ENCODE peak calls at places on chromosomes 13 and 19, in four cellular contexts. A is K562, V is HepG2, M is A549. F is an unnamed sample.

GRCh38 chr13:94114166-94114565 is 365.3 kb downstream of the DCT start:
- DNase-seq in M (no peak), A (no peak), V (no peak), F (no peak)

GRCh38 chr13:44814836-44815235 is 174.4 kb downstream of the NUFIP1 start:
- DNase-seq in A (no peak), V (no peak), M (no peak), F (no peak)

GRCh38 chr19:39390460-39390758 is 497 bp downstream of the PAF1 start:
- DNase-seq in M (peak; percentile 96), V (no peak), A (no peak), F (no peak)

GRCh38 chr13:46179576-46180368 is 2.2 kb downstream of the LCP1 start:
- DNase-seq in A (peak; percentile 50), V (no peak), M (no peak), F (no peak)

GRCh38 chr13:29688193-29688592 is 92.7 kb upstream of the SLC7A1 start:
- DNase-seq in M (no peak), A (no peak), V (no peak), F (no peak)

GRCh38 chr19:17214531-17215124 is 529 bp upstream of the USE1 start:
- DNase-seq in V (no peak), A (no peak), M (no peak), F (no peak)

GRCh38 chr19:38193445-38193844 is 30.6 kb downstream of the DPF1 start:
- DNase-seq in A (no peak), V (no peak), M (no peak), F (no peak)

GRCh38 chr13:35343417-35343816 is 133.1 kb downstream of the MAB21L1 start:
- DNase-seq in M (no peak), A (no peak), V (no peak), F (no peak)

GRCh38 chr13:98521461-98521860 is 55.4 kb downstream of the STK24 start:
- DNase-seq in V (no peak), A (no peak), M (no peak), F (no peak)

GRCh38 chr19:16327911-16328823 is 3.5 kb downstream of the KLF2 start:
- DNase-seq in A (peak; percentile 17), M (no peak), V (no peak), F (no peak)

GRCh38 chr19:19599190-19599535 is 19.3 kb downstream of the PBX4 start:
- DNase-seq in A (no peak), M (no peak), V (no peak), F (no peak)

GRCh38 chr13:93715866-93716265 is 489.3 kb downstream of the GPC6 start:
- DNase-seq in A (no peak), M (no peak), V (no peak), F (no peak)

GRCh38 chr19:55676384-55676783 is 1.4 kb downstream of the EPN1 start:
- DNase-seq in M (no peak), V (no peak), A (peak; percentile 35), F (no peak)

GRCh38 chr13:40329682-40330485 is 336.6 kb downstream of the FOXO1 start:
- DNase-seq in A (no peak), M (no peak), V (no peak), F (no peak)

GRCh38 chr13:20125783-20126165 is 35.1 kb downstream of the GJA3 start:
- DNase-seq in A (no peak), V (no peak), M (no peak), F (no peak)

GRCh38 chr19:1446713-1447564 is 3.0 kb upstream of the APC2 start:
- DNase-seq in A (peak; percentile 57), M (no peak), V (no peak), F (no peak)

GRCh38 chr13:109870281-109871017 is 84.1 kb upstream of the IRS2 start:
- DNase-seq in M (no peak), V (no peak), A (no peak), F (no peak)

GRCh38 chr19:8208710-8209110 is 460 bp upstream of the CERS4 start:
- DNase-seq in M (no peak), V (no peak), A (peak; percentile 87), F (no peak)

GRCh38 chr19:8209111-8209964 is at the start of gene CERS4:
- DNase-seq in V (peak; percentile 82), A (peak; percentile 73), M (peak; percentile 43), F (no peak)

GRCh38 chr19:8206147-8207087 is 2.8 kb upstream of the CERS4 start:
- DNase-seq in M (no peak), V (no peak), A (no peak), F (no peak)

GRCh38 chr19:8209965-8210659 is 942 bp downstream of the CERS4 start:
- DNase-seq in A (no peak), M (no peak), V (no peak), F (no peak)

GRCh38 chr19:8208119-8208709 is 956 bp upstream of the CERS4 start:
- DNase-seq in V (no peak), A (no peak), M (no peak), F (no peak)
- TF ChIP-seq EP300 in V (no peak), A (no peak), M (no peak), F (no peak)

DNA sequence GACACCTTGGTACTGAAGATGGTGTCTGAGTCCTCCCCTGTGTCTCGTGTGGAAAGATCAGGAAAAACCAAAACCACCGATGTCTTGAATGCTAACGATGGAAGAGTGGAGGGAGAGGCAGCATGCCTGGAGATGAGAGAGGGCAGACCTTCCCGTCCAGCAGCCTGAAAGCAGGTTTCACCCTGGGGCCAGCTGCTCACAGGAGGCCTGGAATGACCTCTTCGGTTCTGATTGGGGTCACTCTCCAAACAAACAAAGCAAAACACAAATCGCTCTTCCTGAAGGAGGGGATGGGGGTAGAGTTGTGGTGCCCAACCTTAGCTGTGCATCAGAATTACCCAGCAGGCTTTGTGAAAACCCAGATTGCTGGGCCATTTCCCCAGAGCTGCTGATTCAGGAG is 142.3 kb upstream of the SOX1 start:
- DNase-seq in M (no peak), A (no peak), V (no peak), F (no peak)
- TF ChIP-seq ESRRA in M (no peak), A (no peak), V (no peak), F (no peak)

DNA sequence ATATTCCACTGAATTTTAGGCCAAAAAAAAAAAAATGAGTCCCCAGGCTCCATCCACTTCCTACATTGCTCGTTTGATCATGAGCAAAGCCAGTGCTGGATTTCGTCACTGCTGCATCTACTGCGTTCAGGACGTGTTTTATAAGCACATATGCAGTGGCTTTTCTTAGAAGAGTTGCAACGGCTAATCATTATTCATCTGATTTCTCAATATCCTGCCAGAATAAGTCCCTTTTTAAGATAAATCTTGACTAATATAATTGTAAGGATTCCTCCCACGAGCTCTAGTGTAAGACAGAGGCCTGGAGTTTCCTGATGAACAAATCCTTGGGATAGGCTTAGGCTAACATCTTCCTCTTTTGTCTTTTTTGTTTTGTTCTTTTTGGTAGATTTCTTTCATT is 19.5 kb downstream of the FAM124A start:
- DNase-seq in A (no peak), V (no peak), M (no peak), F (no peak)
- TF ChIP-seq EP300 in A (no peak), V (no peak), M (no peak), F (no peak)

DNA sequence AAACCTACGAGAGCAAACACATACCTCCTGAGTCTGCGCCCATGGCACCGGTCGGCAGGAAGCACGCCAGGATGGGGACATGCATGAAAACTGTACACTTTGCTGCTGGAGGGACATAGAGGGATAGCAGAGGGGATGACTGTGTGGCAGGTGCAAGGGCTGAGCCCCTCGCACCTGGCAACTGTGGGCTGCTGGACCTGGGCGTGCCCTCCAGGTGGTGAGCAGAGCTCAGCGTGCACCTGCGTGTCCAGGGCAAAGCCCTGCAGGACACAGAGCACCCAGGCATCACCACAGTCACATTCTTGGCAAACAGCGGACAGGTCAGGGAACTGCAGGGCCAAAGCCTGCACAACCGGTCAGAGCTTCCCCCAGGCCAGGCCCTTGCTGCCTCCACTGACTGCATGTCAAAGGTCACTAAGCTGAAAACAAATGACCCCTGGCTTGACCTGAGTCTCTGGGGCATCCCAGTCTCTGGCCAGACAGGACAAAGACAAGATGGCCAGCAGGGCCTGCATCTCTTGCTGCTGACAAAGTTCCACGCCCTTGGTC is 9.0 kb upstream of the ISYNA1 start:
- DNase-seq in A (no peak), V (no peak), M (no peak), F (no peak)
- TF ChIP-seq ESRRA in A (no peak), V (no peak), M (no peak), F (no peak)

DNA sequence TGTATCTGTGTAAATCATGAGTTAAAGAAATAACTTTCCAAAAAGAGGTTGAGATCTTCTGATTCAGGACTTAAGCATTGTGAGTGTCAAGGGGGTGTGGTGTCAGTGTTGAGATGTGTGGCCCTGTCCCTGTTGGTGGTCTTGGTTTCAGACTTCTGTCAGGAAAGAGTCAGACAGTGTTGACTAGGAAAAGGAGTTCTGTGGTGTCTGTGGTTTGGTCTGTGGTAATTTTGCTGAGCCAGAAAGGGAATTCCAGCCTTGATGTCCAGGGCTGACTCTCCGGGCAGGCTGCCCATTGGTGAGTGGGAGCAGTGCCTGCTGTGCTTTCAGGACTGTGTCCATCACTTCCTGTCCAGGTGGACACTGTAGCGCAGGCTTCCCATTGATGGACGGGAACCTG is 39.8 kb upstream of the IGFL4 start:
- DNase-seq in A (no peak), M (no peak), V (no peak), F (no peak)
- TF ChIP-seq EP300 in A (no peak), M (peak; percentile 92), V (no peak), F (no peak)

DNA sequence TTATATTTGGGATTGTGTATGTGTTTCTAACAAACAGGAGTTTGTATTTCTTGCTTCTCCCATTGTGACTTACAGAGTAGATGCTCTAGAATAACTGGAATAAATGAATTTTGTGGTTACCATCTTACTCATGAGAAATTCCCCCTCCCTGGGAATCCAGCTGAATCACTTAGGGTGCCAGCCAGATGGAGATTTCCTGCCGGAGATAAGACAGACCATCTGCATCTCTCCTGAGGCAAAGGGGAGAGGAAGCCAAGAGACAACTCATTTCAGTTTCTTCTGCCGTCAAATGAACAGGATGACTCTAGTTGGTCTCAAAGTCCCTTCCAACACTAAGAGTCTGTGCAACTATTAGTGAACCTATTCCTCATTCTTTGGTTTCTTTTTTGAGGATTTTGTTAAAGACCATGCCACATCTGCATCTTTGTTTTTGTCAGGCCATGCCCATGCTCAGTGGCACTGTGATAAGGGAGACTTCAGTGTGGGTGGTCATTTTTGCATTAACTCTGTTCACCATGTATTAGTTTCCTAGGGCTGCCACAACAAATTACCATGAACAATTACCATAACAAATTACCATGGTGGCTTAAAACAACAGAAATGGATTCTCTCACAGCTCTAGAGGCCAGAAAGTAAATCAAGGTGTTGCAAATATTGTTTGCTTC is 112.8 kb downstream of the NDFIP2 start:
- DNase-seq in A (no peak), V (no peak), M (no peak), F (no peak)
- TF ChIP-seq ESRRA in A (no peak), V (no peak), M (no peak), F (no peak)